ENCODE peak calls at places on chromosomes 4 and X, in seven cellular contexts. P is IMR-90, D is osteoblast, F is left lung, I is ovary, E is AG10803, B is choroid plexus epithelial cell. S is an unnamed sample.

GRCh38 chrX:47646636-47647035 is 3.7 kb downstream of the ELK1 start:
- DNase-seq in P (no peak), D (no peak), F (no peak), I (no peak), E (no peak), B (no peak), S (no peak)

GRCh38 chrX:134580947-134581346 is 77.3 kb downstream of the PLAC1 start:
- DNase-seq in P (peak; percentile 11), D (no peak), F (no peak), I (no peak), E (peak; percentile 77), B (no peak), S (no peak)

GRCh38 chr4:7760706-7761105 is 179.0 kb downstream of the AFAP1 start:
- DNase-seq in P (no peak), D (no peak), F (peak; percentile 59), I (no peak), E (no peak), B (no peak), S (no peak)

GRCh38 chr4:57658188-57658587 is 548.0 kb upstream of the IGFBP7 start:
- DNase-seq in P (no peak), D (no peak), F (no peak), I (no peak), E (no peak), B (no peak), S (no peak)

GRCh38 chr4:41525129-41525528 is 12.8 kb upstream of the LIMCH1 start:
- DNase-seq in P (peak; percentile 69), D (no peak), F (no peak), I (no peak), E (peak; percentile 41), B (peak; percentile 93), S (no peak)

GRCh38 chrX:24774650-24775049 is 80.9 kb downstream of the POLA1 start:
- DNase-seq in P (no peak), D (no peak), F (no peak), I (no peak), E (no peak), B (no peak), S (no peak)

GRCh38 chrX:122363112-122363511 is 821.0 kb upstream of the GRIA3 start:
- DNase-seq in P (no peak), D (no peak), F (no peak), I (no peak), E (no peak), B (no peak), S (no peak)

GRCh38 chr4:121376097-121376496 is 4.7 kb downstream of the QRFPR start:
- DNase-seq in P (no peak), D (no peak), F (no peak), I (no peak), E (no peak), B (no peak), S (no peak)

GRCh38 chrX:118353081-118353850 is 7.4 kb downstream of the WDR44 start:
- DNase-seq in P (no peak), D (no peak), F (no peak), I (no peak), E (no peak), B (peak; percentile 22), S (no peak)

GRCh38 chrX:307261-308111 is 11.1 kb downstream of the GTPBP6 start:
- DNase-seq in P (no peak), D (peak; percentile 85), F (peak; percentile 73), I (peak; percentile 38), E (no peak), B (no peak), S (no peak)

GRCh38 chr4:74632634-74633033 is 161.7 kb downstream of the BTC start:
- DNase-seq in P (peak; percentile 88), D (peak; percentile 50), F (no peak), I (no peak), E (peak; percentile 55), B (peak; percentile 99), S (no peak)

GRCh38 chrX:70554523-70554922 is 109.9 kb downstream of the DLG3 start:
- DNase-seq in P (peak; percentile 1), D (no peak), F (no peak), I (no peak), E (peak; percentile 47), B (no peak), S (no peak)

GRCh38 chrX:70552174-70552704 is 107.6 kb downstream of the DLG3 start:
- DNase-seq in P (no peak), D (no peak), F (no peak), I (no peak), E (no peak), B (no peak), S (no peak)

GRCh38 chrX:70553516-70553915 is 108.9 kb downstream of the DLG3 start:
- DNase-seq in P (no peak), D (no peak), F (no peak), I (no peak), E (no peak), B (no peak), S (no peak)

GRCh38 chrX:70554948-70555347 is 110.3 kb downstream of the DLG3 start:
- DNase-seq in P (no peak), D (no peak), F (no peak), I (no peak), E (no peak), B (no peak), S (no peak)

DNA sequence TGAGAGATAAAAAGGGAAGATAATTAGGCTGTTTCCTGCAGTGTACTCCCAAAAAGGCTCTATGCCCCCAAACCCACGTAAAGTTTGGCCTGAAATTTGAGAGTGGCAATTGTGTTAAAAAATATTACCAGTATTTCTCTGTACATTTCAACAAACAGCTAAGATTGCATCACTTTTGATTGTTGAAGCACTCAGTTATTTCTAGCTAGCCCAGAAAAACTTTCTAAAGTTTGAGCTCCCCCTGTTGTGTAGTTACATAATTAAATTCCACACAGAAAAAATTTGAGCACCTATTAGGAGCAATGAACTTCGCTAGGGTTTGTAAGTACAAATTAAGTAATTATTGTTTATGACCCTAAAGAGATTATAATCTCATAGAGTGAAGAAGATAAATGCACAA is 109.4 kb downstream of the DLG3 start:
- DNase-seq in P (peak; percentile 28), D (no peak), F (no peak), I (no peak), E (peak; percentile 42), B (peak; percentile 52), S (no peak)
- TF ChIP-seq CTCF in P (peak; percentile 34), D (peak; percentile 23), F (no peak), I (no peak), E (peak; percentile 30), B (no peak), S (peak; percentile 46)

GRCh38 chr4:26235500-26235899 is 85.3 kb upstream of the RBPJ start:
- DNase-seq in P (peak; percentile 75), D (peak; percentile 83), F (no peak), I (no peak), E (peak; percentile 77), B (peak; percentile 66), S (peak; percentile 91)
- TF ChIP-seq CTCF in P (no peak), D (peak; percentile 43), F (no peak), I (no peak), E (peak; percentile 34), B (peak; percentile 30), S (peak; percentile 50)

GRCh38 chr4:79576480-79576803 is 168.4 kb upstream of the GK2 start:
- DNase-seq in P (peak; percentile 18), D (no peak), F (no peak), I (no peak), E (peak; percentile 21), B (peak; percentile 59), S (no peak)
- TF ChIP-seq CTCF in P (peak; percentile 36), D (peak; percentile 27), F (no peak), I (no peak), E (peak; percentile 50), B (peak; percentile 69), S (peak; percentile 52)

GRCh38 chr4:114161809-114162208 is 182.4 kb upstream of the ARSJ start:
- DNase-seq in P (no peak), D (peak; percentile 22), F (no peak), I (no peak), E (no peak), B (no peak), S (no peak)
- TF ChIP-seq CTCF in P (no peak), D (no peak), F (no peak), I (no peak), E (no peak), B (no peak), S (no peak)

DNA sequence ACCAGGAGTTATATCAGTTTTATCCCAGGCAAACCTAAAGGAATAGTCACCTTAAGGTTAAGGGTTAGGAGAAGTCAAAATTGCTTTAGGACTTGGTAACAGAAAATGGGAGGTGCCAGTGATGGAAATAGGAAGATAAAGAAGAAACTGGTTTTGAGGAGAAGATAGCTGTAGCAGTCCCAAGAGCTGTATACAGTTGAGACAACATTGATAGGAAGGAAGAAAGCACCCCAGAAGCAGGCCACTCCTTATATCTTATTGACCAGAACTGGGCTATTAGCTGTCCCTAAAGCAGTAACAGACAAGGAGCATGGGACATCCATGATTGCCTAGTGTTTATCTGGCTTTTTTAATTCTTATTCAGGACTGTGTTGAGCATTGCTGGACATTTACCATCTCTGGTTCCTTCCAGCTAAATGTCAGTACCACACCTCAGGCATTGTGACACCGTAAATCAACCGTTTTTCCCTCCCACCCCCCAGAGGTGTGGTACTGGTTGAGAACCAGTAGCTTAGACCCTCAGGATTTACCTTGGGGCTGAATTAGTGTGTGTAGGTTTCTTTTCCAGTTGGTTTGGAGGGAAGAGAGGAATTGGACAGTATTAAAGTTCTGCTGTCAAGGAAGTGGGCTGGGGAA is 2.0 kb upstream of the PGRMC2 start:
- DNase-seq in P (no peak), D (no peak), F (no peak), I (no peak), E (no peak), B (no peak), S (no peak)
- TF ChIP-seq CTCF in P (no peak), D (no peak), F (no peak), I (no peak), E (no peak), B (no peak), S (no peak)

GRCh38 chr4:174248407-174248806 is 35.1 kb downstream of the FBXO8 start:
- DNase-seq in P (no peak), D (no peak), F (no peak), I (no peak), E (no peak), B (no peak), S (no peak)

GRCh38 chr4:174244441-174244840 is 39.0 kb downstream of the FBXO8 start:
- DNase-seq in P (peak; percentile 25), D (no peak), F (no peak), I (no peak), E (peak; percentile 12), B (peak; percentile 36), S (no peak)

GRCh38 chr4:174241162-174241561 is 42.3 kb downstream of the FBXO8 start:
- DNase-seq in P (no peak), D (no peak), F (no peak), I (no peak), E (no peak), B (no peak), S (no peak)

GRCh38 chr4:174245714-174246113 is 37.8 kb downstream of the FBXO8 start:
- DNase-seq in P (no peak), D (no peak), F (no peak), I (no peak), E (no peak), B (no peak), S (no peak)
- TF ChIP-seq CTCF in P (no peak), D (no peak), F (no peak), I (no peak), E (no peak), B (no peak), S (no peak)

S was measured in osteocyte.